ENCODE peak calls at places on chromosomes 11 and 22, in four cellular contexts. D, E, R and Q are unnamed samples. For H3K4me1, the result is how much of the 10 kb centered on the place peaks cover.

GRCh38 chr11:34427171-34427805 is 11.4 kb upstream of the CAT start:
- DNase-seq in D (no peak), R (no peak), E (peak), Q (no peak)

GRCh38 chr11:3201677-3202181 is 16.9 kb downstream of the MRGPRG start:
- DNase-seq in R (no peak), E (no peak), D (no peak), Q (no peak)

GRCh38 chr11:61333638-61334433 is 808 bp downstream of the TKFC start:
- DNase-seq in R (no peak), E (no peak), D (no peak), Q (no peak)

GRCh38 chr11:105130189-105130813 is 9.3 kb downstream of the CARD18 start:
- DNase-seq in E (no peak), R (no peak), D (no peak), Q (no peak)

GRCh38 chr11:1232328-1233321 is 9.8 kb downstream of the MUC5B start:
- DNase-seq in R (no peak), E (no peak), D (no peak), Q (no peak)

GRCh38 chr11:2747236-2748015 is 47.6 kb upstream of the KCNQ1OT1 start:
- DNase-seq in D (no peak), E (no peak), R (no peak), Q (no peak)

GRCh38 chr11:7579226-7579825 is 65.5 kb downstream of the PPFIBP2 start:
- DNase-seq in R (no peak), D (no peak), E (no peak), Q (peak)

GRCh38 chr11:8086001-8086479 is 5.0 kb downstream of the TUB start:
- DNase-seq in R (no peak), D (no peak), E (no peak), Q (no peak)

GRCh38 chr11:34641981-34642380 is 21.1 kb downstream of the EHF start:
- DNase-seq in R (no peak), E (no peak), D (no peak), Q (no peak)

GRCh38 chr11:70897429-70897828 is 354.9 kb downstream of the SHANK2 start:
- DNase-seq in E (no peak), R (no peak), D (no peak), Q (no peak)

GRCh38 chr11:123413636-123414035 is 16.4 kb upstream of the GRAMD1B start:
- DNase-seq in E (peak), R (no peak), D (no peak), Q (no peak)

GRCh38 chr22:46135611-46136538 is 14.5 kb upstream of the PPARA start:
- DNase-seq in E (no peak), R (no peak), D (no peak), Q (no peak)

GRCh38 chr11:68302256-68303054 is 9.9 kb upstream of the LRP5 start:
- DNase-seq in R (no peak), D (no peak), E (peak), Q (no peak)

GRCh38 chr11:67178421-67178820 is 59.4 kb downstream of the KDM2A start:
- DNase-seq in R (no peak), D (no peak), E (no peak), Q (no peak)

GRCh38 chr11:128453444-128454336 is 133.7 kb downstream of the ETS1 start:
- DNase-seq in E (peak), D (peak), R (peak), Q (no peak)

GRCh38 chr11:36030707-36031365 is 87.0 kb downstream of the LDLRAD3 start:
- DNase-seq in E (no peak), D (no peak), R (no peak), Q (no peak)

GRCh38 chr11:69541501-69542313 is 60.2 kb downstream of the LINC01488 start:
- DNase-seq in R (no peak), E (no peak), D (no peak), Q (no peak)

GRCh38 chr22:25069426-25069757 is 116.9 kb downstream of the KIAA1671 start:
- DNase-seq in D (no peak), R (no peak), E (no peak), Q (no peak)

GRCh38 chr22:29689872-29690213 is 30.0 kb upstream of the CABP7 start:
- DNase-seq in D (peak), E (peak), R (peak), Q (no peak)

GRCh38 chr11:2092956-2093412 is 46.2 kb downstream of the IGF2 start:
- DNase-seq in E (no peak), R (peak), D (no peak), Q (peak)

GRCh38 chr11:115769891-115770290 is 265.7 kb upstream of the CADM1 start:
- DNase-seq in R (no peak), E (no peak), D (no peak), Q (no peak)

GRCh38 chr22:35600466-35600865 is 16.7 kb downstream of the MB start:
- DNase-seq in D (no peak), E (no peak), R (no peak), Q (no peak)

GRCh38 chr11:47675851-47676250 is 33.5 kb upstream of the MTCH2 start:
- DNase-seq in D (no peak), R (no peak), E (no peak), Q (no peak)

GRCh38 chr11:44983786-44984185 is 33.1 kb upstream of the TP53I11 start:
- DNase-seq in R (no peak), E (no peak), D (no peak), Q (peak)

GRCh38 chr11:17777086-17777725 is 42.6 kb downstream of the KCNC1 start:
- DNase-seq in R (no peak), D (no peak), E (no peak), Q (no peak)

GRCh38 chr11:46112961-46113617 is 8.2 kb downstream of the PHF21A start:
- DNase-seq in E (peak), D (no peak), R (peak), Q (no peak)

GRCh38 chr11:33895752-33896137 is 3.9 kb upstream of the LMO2 start:
- DNase-seq in D (no peak), R (peak), E (no peak), Q (no peak)

GRCh38 chr11:47406896-47407745 is 1.3 kb upstream of the SLC39A13 start:
- DNase-seq in R (no peak), D (no peak), E (peak), Q (no peak)

GRCh38 chr11:2521681-2522630 is 77.1 kb downstream of the KCNQ1 start:
- DNase-seq in E (no peak), R (no peak), D (peak), Q (peak)

GRCh38 chr11:45169310-45170072 is 23.1 kb downstream of the PRDM11 start:
- DNase-seq in D (no peak), E (no peak), R (no peak), Q (no peak)

GRCh38 chr11:64759722-64760719 is at the start of gene PYGM:
- DNase-seq in R (no peak), E (peak), D (no peak), Q (peak)

GRCh38 chr22:47110817-47111443 is 348.5 kb downstream of the TBC1D22A start:
- DNase-seq in R (no peak), D (no peak), E (no peak), Q (no peak)

GRCh38 chr11:111300569-111300968 is 2.2 kb downstream of the POU2AF3 start:
- DNase-seq in R (no peak), E (no peak), D (no peak), Q (no peak)

GRCh38 chr11:45100338-45100737 is 46.1 kb upstream of the PRDM11 start:
- DNase-seq in R (no peak), E (peak), D (no peak), Q (no peak)

GRCh38 chr11:16606784-16607674 is 131.4 kb upstream of the C11orf58 start:
- DNase-seq in E (peak), R (peak), D (peak), Q (peak)

GRCh38 chr11:92314499-92314898 is 89.9 kb downstream of the FAT3 start:
- DNase-seq in E (no peak), D (no peak), R (no peak), Q (no peak)

GRCh38 chr11:92322225-92322624 is 97.6 kb downstream of the FAT3 start:
- DNase-seq in D (no peak), E (no peak), R (no peak), Q (no peak)

GRCh38 chr11:92311616-92312449 is 87.2 kb downstream of the FAT3 start:
- DNase-seq in R (no peak), D (no peak), E (no peak), Q (no peak)

GRCh38 chr11:92317222-92317621 is 92.6 kb downstream of the FAT3 start:
- DNase-seq in R (no peak), D (no peak), E (no peak), Q (no peak)

DNA sequence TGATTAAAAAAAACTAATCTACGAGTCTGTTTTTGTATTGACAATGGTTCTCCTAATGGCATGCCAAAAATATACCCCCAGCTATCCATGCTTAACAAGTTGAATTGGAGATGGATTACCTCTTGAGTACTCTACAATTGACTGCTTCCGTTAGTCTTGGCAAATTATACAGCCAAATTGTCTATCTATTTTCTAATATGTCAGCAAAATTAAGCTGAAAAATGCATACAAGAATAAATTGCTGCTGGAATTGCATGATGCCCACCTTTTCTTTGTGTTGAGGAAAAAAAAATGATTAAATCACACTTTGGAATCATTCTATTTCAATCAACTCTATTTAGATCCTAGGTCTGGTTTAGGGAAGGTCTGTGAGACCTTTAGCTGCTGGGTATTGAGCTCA is 91.8 kb downstream of the FAT3 start:
- DNase-seq in R (no peak), D (no peak), E (no peak), Q (no peak)
- H3K4me1 ChIP-seq in R (under half), D (under half), E (under half), Q (under half)

GRCh38 chr11:80970016-80970516 is 1529.2 kb upstream of the TENM4 start:
- DNase-seq in E (no peak), R (no peak), D (no peak), Q (no peak)
- H3K4me1 ChIP-seq in E (under half), R (under half), D (under half), Q (under half)

GRCh38 chr11:108154591-108154990 is 33.2 kb downstream of the ACAT1 start:
- DNase-seq in D (no peak), E (no peak), R (no peak), Q (no peak)
- H3K4me1 ChIP-seq in D (under half), E (under half), R (under half), Q (under half)

GRCh38 chr22:20859615-20860014 is 808 bp downstream of the SNAP29 start:
- DNase-seq in R (no peak), E (no peak), D (no peak), Q (no peak)

GRCh38 chr22:20865331-20865730 is 6.5 kb downstream of the SNAP29 start:
- DNase-seq in D (no peak), E (no peak), R (no peak), Q (no peak)

GRCh38 chr22:20863356-20863755 is 4.5 kb downstream of the SNAP29 start:
- DNase-seq in R (no peak), E (no peak), D (no peak), Q (no peak)

GRCh38 chr22:20864186-20864908 is 5.5 kb downstream of the SNAP29 start:
- DNase-seq in R (no peak), D (no peak), E (no peak), Q (no peak)

DNA sequence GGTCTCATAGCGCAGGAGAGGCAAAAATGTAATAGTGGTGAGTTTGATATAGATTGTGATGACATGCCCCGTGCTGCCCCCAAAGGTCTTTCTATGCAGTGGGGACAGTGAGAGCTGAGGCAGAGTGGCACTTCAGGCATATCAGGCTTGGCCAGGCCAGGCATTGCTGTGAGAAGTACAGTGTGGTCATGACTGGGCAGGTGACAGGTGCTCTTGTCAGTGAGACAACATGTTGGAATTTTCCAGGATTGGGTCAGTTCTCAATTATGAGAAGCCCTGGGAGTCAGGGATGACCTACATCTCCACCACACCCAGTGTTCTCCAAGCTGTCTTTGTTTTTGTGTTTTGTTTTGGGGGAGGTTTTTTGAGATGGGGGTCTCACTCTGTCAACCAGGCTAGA is 3.7 kb downstream of the SNAP29 start:
- DNase-seq in R (no peak), E (no peak), D (no peak), Q (no peak)
- H3K4me1 ChIP-seq in R (under half), E (under half), D (half or more), Q (under half)